ENCODE peak calls at places on chromosomes 16 and 17, in nine cellular contexts. One of them, this sample, is unnamed.

GRCh38 chr17:36931096-36931696 is 6.1 kb upstream of the LHX1 start:
- DNase-seq in kidney epithelial cell: no peak
- DNase-seq in A549: no peak
- DNase-seq in tibial artery: no peak
- DNase-seq in naive thymus-derived CD8-positive, alpha-beta T cell: no peak
- DNase-seq in glomerular endothelial cell: no peak
- DNase-seq in activated naive CD4-positive, alpha-beta T cell: no peak
- DNase-seq in AG08395: no peak
- DNase-seq in fibroblast of the conjunctiva: no peak
- DNase-seq in this sample: no peak

GRCh38 chr17:79769596-79770520 is 8.1 kb upstream of the CBX2 start:
- DNase-seq in kidney epithelial cell: no peak
- DNase-seq in A549: peak
- DNase-seq in tibial artery: no peak
- DNase-seq in naive thymus-derived CD8-positive, alpha-beta T cell: no peak
- DNase-seq in glomerular endothelial cell: no peak
- DNase-seq in activated naive CD4-positive, alpha-beta T cell: no peak
- DNase-seq in AG08395: no peak
- DNase-seq in fibroblast of the conjunctiva: no peak
- DNase-seq in this sample: no peak

GRCh38 chr17:15323147-15323546 is 18.2 kb downstream of the TEKT3 start:
- DNase-seq in kidney epithelial cell: no peak
- DNase-seq in A549: no peak
- DNase-seq in tibial artery: no peak
- DNase-seq in naive thymus-derived CD8-positive, alpha-beta T cell: no peak
- DNase-seq in glomerular endothelial cell: no peak
- DNase-seq in activated naive CD4-positive, alpha-beta T cell: no peak
- DNase-seq in AG08395: no peak
- DNase-seq in fibroblast of the conjunctiva: no peak
- DNase-seq in this sample: no peak

GRCh38 chr17:17885029-17885351 is 48.2 kb upstream of the SREBF1 start:
- DNase-seq in kidney epithelial cell: no peak
- DNase-seq in A549: no peak
- DNase-seq in tibial artery: no peak
- DNase-seq in naive thymus-derived CD8-positive, alpha-beta T cell: no peak
- DNase-seq in glomerular endothelial cell: no peak
- DNase-seq in activated naive CD4-positive, alpha-beta T cell: no peak
- DNase-seq in AG08395: no peak
- DNase-seq in fibroblast of the conjunctiva: no peak
- DNase-seq in this sample: no peak

GRCh38 chr17:77909236-77909635 is 49.3 kb upstream of the TNRC6C start:
- DNase-seq in kidney epithelial cell: no peak
- DNase-seq in A549: no peak
- DNase-seq in tibial artery: peak
- DNase-seq in naive thymus-derived CD8-positive, alpha-beta T cell: no peak
- DNase-seq in glomerular endothelial cell: no peak
- DNase-seq in activated naive CD4-positive, alpha-beta T cell: no peak
- DNase-seq in AG08395: no peak
- DNase-seq in fibroblast of the conjunctiva: no peak
- DNase-seq in this sample: peak

GRCh38 chr16:66457888-66458287 is 30.8 kb downstream of the BEAN1 start:
- DNase-seq in kidney epithelial cell: peak
- DNase-seq in A549: peak
- DNase-seq in tibial artery: no peak
- DNase-seq in naive thymus-derived CD8-positive, alpha-beta T cell: no peak
- DNase-seq in glomerular endothelial cell: no peak
- DNase-seq in activated naive CD4-positive, alpha-beta T cell: no peak
- DNase-seq in AG08395: peak
- DNase-seq in fibroblast of the conjunctiva: no peak
- DNase-seq in this sample: no peak

GRCh38 chr16:71568541-71568940 is 8.4 kb downstream of the TAT start:
- DNase-seq in kidney epithelial cell: no peak
- DNase-seq in A549: no peak
- DNase-seq in tibial artery: no peak
- DNase-seq in naive thymus-derived CD8-positive, alpha-beta T cell: no peak
- DNase-seq in glomerular endothelial cell: no peak
- DNase-seq in activated naive CD4-positive, alpha-beta T cell: no peak
- DNase-seq in AG08395: no peak
- DNase-seq in fibroblast of the conjunctiva: no peak
- DNase-seq in this sample: peak

GRCh38 chr17:8499614-8500013 is 63.9 kb downstream of the NDEL1 start:
- DNase-seq in kidney epithelial cell: no peak
- DNase-seq in A549: no peak
- DNase-seq in tibial artery: no peak
- DNase-seq in naive thymus-derived CD8-positive, alpha-beta T cell: no peak
- DNase-seq in glomerular endothelial cell: no peak
- DNase-seq in activated naive CD4-positive, alpha-beta T cell: no peak
- DNase-seq in AG08395: no peak
- DNase-seq in fibroblast of the conjunctiva: no peak
- DNase-seq in this sample: no peak

GRCh38 chr16:86531193-86531550 is 20.8 kb downstream of the FOXF1 start:
- DNase-seq in kidney epithelial cell: no peak
- DNase-seq in A549: no peak
- DNase-seq in tibial artery: no peak
- DNase-seq in naive thymus-derived CD8-positive, alpha-beta T cell: no peak
- DNase-seq in glomerular endothelial cell: no peak
- DNase-seq in activated naive CD4-positive, alpha-beta T cell: no peak
- DNase-seq in AG08395: no peak
- DNase-seq in fibroblast of the conjunctiva: peak
- DNase-seq in this sample: peak

GRCh38 chr17:6831662-6832263 is at the start of gene TEKT1:
- DNase-seq in kidney epithelial cell: peak
- DNase-seq in A549: peak
- DNase-seq in tibial artery: peak
- DNase-seq in naive thymus-derived CD8-positive, alpha-beta T cell: peak
- DNase-seq in glomerular endothelial cell: peak
- DNase-seq in activated naive CD4-positive, alpha-beta T cell: peak
- DNase-seq in AG08395: peak
- DNase-seq in fibroblast of the conjunctiva: peak
- DNase-seq in this sample: peak

GRCh38 chr17:61837175-61838051 is 25.9 kb downstream of the BRIP1 start:
- DNase-seq in kidney epithelial cell: peak
- DNase-seq in A549: peak
- DNase-seq in tibial artery: no peak
- DNase-seq in naive thymus-derived CD8-positive, alpha-beta T cell: peak
- DNase-seq in glomerular endothelial cell: peak
- DNase-seq in activated naive CD4-positive, alpha-beta T cell: peak
- DNase-seq in AG08395: peak
- DNase-seq in fibroblast of the conjunctiva: peak
- DNase-seq in this sample: peak

GRCh38 chr16:17213025-17213424 is 257.7 kb downstream of the XYLT1 start:
- DNase-seq in kidney epithelial cell: no peak
- DNase-seq in A549: no peak
- DNase-seq in tibial artery: no peak
- DNase-seq in naive thymus-derived CD8-positive, alpha-beta T cell: peak
- DNase-seq in glomerular endothelial cell: no peak
- DNase-seq in activated naive CD4-positive, alpha-beta T cell: no peak
- DNase-seq in AG08395: no peak
- DNase-seq in fibroblast of the conjunctiva: no peak
- DNase-seq in this sample: no peak

GRCh38 chr16:23842137-23842600 is 6.4 kb downstream of the PRKCB start:
- DNase-seq in kidney epithelial cell: no peak
- DNase-seq in A549: no peak
- DNase-seq in tibial artery: no peak
- DNase-seq in naive thymus-derived CD8-positive, alpha-beta T cell: no peak
- DNase-seq in glomerular endothelial cell: no peak
- DNase-seq in activated naive CD4-positive, alpha-beta T cell: no peak
- DNase-seq in AG08395: no peak
- DNase-seq in fibroblast of the conjunctiva: no peak
- DNase-seq in this sample: no peak

GRCh38 chr17:1873418-1873817 is 43.6 kb downstream of the RPA1 start:
- DNase-seq in kidney epithelial cell: no peak
- DNase-seq in A549: no peak
- DNase-seq in tibial artery: no peak
- DNase-seq in naive thymus-derived CD8-positive, alpha-beta T cell: no peak
- DNase-seq in glomerular endothelial cell: no peak
- DNase-seq in activated naive CD4-positive, alpha-beta T cell: no peak
- DNase-seq in AG08395: no peak
- DNase-seq in fibroblast of the conjunctiva: no peak
- DNase-seq in this sample: no peak

GRCh38 chr17:62916684-62917571 is 49.1 kb upstream of the TANC2 start:
- DNase-seq in kidney epithelial cell: no peak
- DNase-seq in A549: no peak
- DNase-seq in tibial artery: no peak
- DNase-seq in naive thymus-derived CD8-positive, alpha-beta T cell: no peak
- DNase-seq in glomerular endothelial cell: peak
- DNase-seq in activated naive CD4-positive, alpha-beta T cell: no peak
- DNase-seq in AG08395: no peak
- DNase-seq in fibroblast of the conjunctiva: no peak
- DNase-seq in this sample: peak

GRCh38 chr17:45316271-45317112 is at the start of gene MAP3K14:
- DNase-seq in kidney epithelial cell: no peak
- DNase-seq in A549: peak
- DNase-seq in tibial artery: peak
- DNase-seq in naive thymus-derived CD8-positive, alpha-beta T cell: no peak
- DNase-seq in glomerular endothelial cell: no peak
- DNase-seq in activated naive CD4-positive, alpha-beta T cell: peak
- DNase-seq in AG08395: peak
- DNase-seq in fibroblast of the conjunctiva: peak
- DNase-seq in this sample: peak

GRCh38 chr17:31581022-31581483 is 189.6 kb downstream of the RAB11FIP4 start:
- DNase-seq in kidney epithelial cell: no peak
- DNase-seq in A549: no peak
- DNase-seq in tibial artery: peak
- DNase-seq in naive thymus-derived CD8-positive, alpha-beta T cell: no peak
- DNase-seq in glomerular endothelial cell: no peak
- DNase-seq in activated naive CD4-positive, alpha-beta T cell: no peak
- DNase-seq in AG08395: peak
- DNase-seq in fibroblast of the conjunctiva: peak
- DNase-seq in this sample: no peak

GRCh38 chr16:3670711-3671110 is 16.2 kb downstream of the DNASE1 start:
- DNase-seq in kidney epithelial cell: no peak
- DNase-seq in A549: no peak
- DNase-seq in tibial artery: no peak
- DNase-seq in naive thymus-derived CD8-positive, alpha-beta T cell: no peak
- DNase-seq in glomerular endothelial cell: no peak
- DNase-seq in activated naive CD4-positive, alpha-beta T cell: no peak
- DNase-seq in AG08395: no peak
- DNase-seq in fibroblast of the conjunctiva: no peak
- DNase-seq in this sample: no peak

GRCh38 chr16:81618661-81619060 is 160.4 kb upstream of the PLCG2 start:
- DNase-seq in kidney epithelial cell: no peak
- DNase-seq in A549: no peak
- DNase-seq in tibial artery: no peak
- DNase-seq in naive thymus-derived CD8-positive, alpha-beta T cell: no peak
- DNase-seq in glomerular endothelial cell: no peak
- DNase-seq in activated naive CD4-positive, alpha-beta T cell: no peak
- DNase-seq in AG08395: no peak
- DNase-seq in fibroblast of the conjunctiva: no peak
- DNase-seq in this sample: no peak

GRCh38 chr17:14745541-14745940 is 444.7 kb downstream of the HS3ST3B1 start:
- DNase-seq in kidney epithelial cell: no peak
- DNase-seq in A549: no peak
- DNase-seq in tibial artery: no peak
- DNase-seq in naive thymus-derived CD8-positive, alpha-beta T cell: no peak
- DNase-seq in glomerular endothelial cell: no peak
- DNase-seq in activated naive CD4-positive, alpha-beta T cell: no peak
- DNase-seq in AG08395: peak
- DNase-seq in fibroblast of the conjunctiva: no peak
- DNase-seq in this sample: no peak

GRCh38 chr16:1221628-1222552 is 3.2 kb downstream of the TPSG1 start:
- DNase-seq in kidney epithelial cell: no peak
- DNase-seq in A549: peak
- DNase-seq in tibial artery: no peak
- DNase-seq in naive thymus-derived CD8-positive, alpha-beta T cell: no peak
- DNase-seq in glomerular endothelial cell: no peak
- DNase-seq in activated naive CD4-positive, alpha-beta T cell: no peak
- DNase-seq in AG08395: no peak
- DNase-seq in fibroblast of the conjunctiva: no peak
- DNase-seq in this sample: no peak

This sample was measured in cardiac muscle cell.